ENCODE peak calls at places on chromosome 3, in seven cellular contexts. One of them, this sample, is unnamed.

GRCh38 chr3:151615464-151615863 is 118.3 kb upstream of the AADACL2 start:
- DNase-seq in IMR-90: no peak
- DNase-seq in A549: no peak
- DNase-seq in SK-N-SH: no peak
- DNase-seq in hepatocyte: no peak
- DNase-seq in fibroblast of lung: no peak
- DNase-seq in neuronal stem cell: no peak
- DNase-seq in this sample: no peak

GRCh38 chr3:106711650-106712049 is 665.6 kb upstream of the CCDC54 start:
- DNase-seq in IMR-90: peak
- DNase-seq in A549: no peak
- DNase-seq in SK-N-SH: no peak
- DNase-seq in hepatocyte: no peak
- DNase-seq in fibroblast of lung: peak
- DNase-seq in neuronal stem cell: no peak
- DNase-seq in this sample: peak

GRCh38 chr3:188407158-188407880 is 253.4 kb downstream of the LPP start:
- DNase-seq in IMR-90: peak
- DNase-seq in A549: no peak
- DNase-seq in SK-N-SH: no peak
- DNase-seq in hepatocyte: no peak
- DNase-seq in fibroblast of lung: peak
- DNase-seq in neuronal stem cell: no peak
- DNase-seq in this sample: peak

GRCh38 chr3:86173401-86173800 is 817.5 kb downstream of the VGLL3 start:
- DNase-seq in IMR-90: no peak
- DNase-seq in A549: no peak
- DNase-seq in SK-N-SH: no peak
- DNase-seq in hepatocyte: no peak
- DNase-seq in fibroblast of lung: no peak
- DNase-seq in neuronal stem cell: no peak
- DNase-seq in this sample: no peak

GRCh38 chr3:97687734-97688133 is 76.8 kb upstream of the ARL6 start:
- DNase-seq in IMR-90: no peak
- DNase-seq in A549: no peak
- DNase-seq in SK-N-SH: no peak
- DNase-seq in hepatocyte: no peak
- DNase-seq in fibroblast of lung: no peak
- DNase-seq in neuronal stem cell: no peak
- DNase-seq in this sample: no peak

GRCh38 chr3:80677796-80678195 is 910.0 kb upstream of the ROBO1 start:
- DNase-seq in IMR-90: no peak
- DNase-seq in A549: no peak
- DNase-seq in SK-N-SH: no peak
- DNase-seq in hepatocyte: peak
- DNase-seq in fibroblast of lung: peak
- DNase-seq in neuronal stem cell: no peak
- DNase-seq in this sample: no peak

GRCh38 chr3:14680716-14681115 is 5.8 kb downstream of the C3orf20 start:
- DNase-seq in IMR-90: peak
- DNase-seq in A549: no peak
- DNase-seq in SK-N-SH: no peak
- DNase-seq in hepatocyte: no peak
- DNase-seq in fibroblast of lung: peak
- DNase-seq in neuronal stem cell: no peak
- DNase-seq in this sample: no peak

GRCh38 chr3:123126051-123126450 is 59.2 kb downstream of the PDIA5 start:
- DNase-seq in IMR-90: no peak
- DNase-seq in A549: no peak
- DNase-seq in SK-N-SH: no peak
- DNase-seq in hepatocyte: no peak
- DNase-seq in fibroblast of lung: no peak
- DNase-seq in neuronal stem cell: no peak
- DNase-seq in this sample: no peak

GRCh38 chr3:39419697-39420293 is 13.3 kb downstream of the RPSA start:
- DNase-seq in IMR-90: no peak
- DNase-seq in A549: no peak
- DNase-seq in SK-N-SH: no peak
- DNase-seq in hepatocyte: no peak
- DNase-seq in fibroblast of lung: no peak
- DNase-seq in neuronal stem cell: no peak
- DNase-seq in this sample: no peak

GRCh38 chr3:186882881-186883685 is 40.6 kb downstream of the ADIPOQ start:
- DNase-seq in IMR-90: peak
- DNase-seq in A549: peak
- DNase-seq in SK-N-SH: peak
- DNase-seq in hepatocyte: no peak
- DNase-seq in fibroblast of lung: peak
- DNase-seq in neuronal stem cell: no peak
- DNase-seq in this sample: peak

GRCh38 chr3:41002104-41002503 is 197.2 kb upstream of the CTNNB1 start:
- DNase-seq in IMR-90: no peak
- DNase-seq in A549: no peak
- DNase-seq in SK-N-SH: no peak
- DNase-seq in hepatocyte: no peak
- DNase-seq in fibroblast of lung: no peak
- DNase-seq in neuronal stem cell: no peak
- DNase-seq in this sample: no peak

GRCh38 chr3:149609595-149609994 is 48.2 kb downstream of the WWTR1 start:
- DNase-seq in IMR-90: no peak
- DNase-seq in A549: no peak
- DNase-seq in SK-N-SH: no peak
- DNase-seq in hepatocyte: peak
- DNase-seq in fibroblast of lung: no peak
- DNase-seq in neuronal stem cell: no peak
- DNase-seq in this sample: no peak

GRCh38 chr3:100496711-100497261 is 4.4 kb downstream of the TMEM45A start:
- DNase-seq in IMR-90: peak
- DNase-seq in A549: no peak
- DNase-seq in SK-N-SH: no peak
- DNase-seq in hepatocyte: no peak
- DNase-seq in fibroblast of lung: peak
- DNase-seq in neuronal stem cell: no peak
- DNase-seq in this sample: no peak

GRCh38 chr3:134965849-134966248 is 170.8 kb downstream of the EPHB1 start:
- DNase-seq in IMR-90: no peak
- DNase-seq in A549: no peak
- DNase-seq in SK-N-SH: no peak
- DNase-seq in hepatocyte: no peak
- DNase-seq in fibroblast of lung: no peak
- DNase-seq in neuronal stem cell: no peak
- DNase-seq in this sample: no peak

GRCh38 chr3:38617137-38617536 is 32.4 kb downstream of the SCN5A start:
- DNase-seq in IMR-90: no peak
- DNase-seq in A549: no peak
- DNase-seq in SK-N-SH: no peak
- DNase-seq in hepatocyte: no peak
- DNase-seq in fibroblast of lung: no peak
- DNase-seq in neuronal stem cell: no peak
- DNase-seq in this sample: no peak

GRCh38 chr3:113985526-113985925 is 37.7 kb downstream of the ZDHHC23 start:
- DNase-seq in IMR-90: no peak
- DNase-seq in A549: no peak
- DNase-seq in SK-N-SH: no peak
- DNase-seq in hepatocyte: no peak
- DNase-seq in fibroblast of lung: no peak
- DNase-seq in neuronal stem cell: no peak
- DNase-seq in this sample: no peak

GRCh38 chr3:58857423-58857822 is 190.8 kb upstream of the FAM3D start:
- DNase-seq in IMR-90: no peak
- DNase-seq in A549: no peak
- DNase-seq in SK-N-SH: no peak
- DNase-seq in hepatocyte: no peak
- DNase-seq in fibroblast of lung: no peak
- DNase-seq in neuronal stem cell: no peak
- DNase-seq in this sample: peak

GRCh38 chr3:124768812-124769211 is 38.6 kb downstream of the UMPS start:
- DNase-seq in IMR-90: no peak
- DNase-seq in A549: peak
- DNase-seq in SK-N-SH: peak
- DNase-seq in hepatocyte: peak
- DNase-seq in fibroblast of lung: no peak
- DNase-seq in neuronal stem cell: no peak
- DNase-seq in this sample: no peak

GRCh38 chr3:179558742-179559364 is 3.9 kb upstream of the ACTL6A start:
- DNase-seq in IMR-90: peak
- DNase-seq in A549: peak
- DNase-seq in SK-N-SH: peak
- DNase-seq in hepatocyte: peak
- DNase-seq in fibroblast of lung: peak
- DNase-seq in neuronal stem cell: peak
- DNase-seq in this sample: peak

GRCh38 chr3:52834871-52835501 is at the start of gene MUSTN1:
- DNase-seq in IMR-90: peak
- DNase-seq in A549: no peak
- DNase-seq in SK-N-SH: no peak
- DNase-seq in hepatocyte: peak
- DNase-seq in fibroblast of lung: no peak
- DNase-seq in neuronal stem cell: peak
- DNase-seq in this sample: peak

GRCh38 chr3:155747286-155747685 is 2.4 kb upstream of the PLCH1 start:
- DNase-seq in IMR-90: no peak
- DNase-seq in A549: no peak
- DNase-seq in SK-N-SH: no peak
- DNase-seq in hepatocyte: no peak
- DNase-seq in fibroblast of lung: no peak
- DNase-seq in neuronal stem cell: no peak
- DNase-seq in this sample: no peak

GRCh38 chr3:142947799-142948575 is 15.5 kb downstream of the PAQR9 start:
- DNase-seq in IMR-90: peak
- DNase-seq in A549: no peak
- DNase-seq in SK-N-SH: peak
- DNase-seq in hepatocyte: no peak
- DNase-seq in fibroblast of lung: peak
- DNase-seq in neuronal stem cell: no peak
- DNase-seq in this sample: peak

GRCh38 chr3:151265866-151266265 is 12.5 kb downstream of the P2RY14 start:
- DNase-seq in IMR-90: no peak
- DNase-seq in A549: no peak
- DNase-seq in SK-N-SH: no peak
- DNase-seq in hepatocyte: no peak
- DNase-seq in fibroblast of lung: no peak
- DNase-seq in neuronal stem cell: peak
- DNase-seq in this sample: no peak

GRCh38 chr3:119125742-119126507 is 20.0 kb upstream of the TEX55 start:
- DNase-seq in IMR-90: no peak
- DNase-seq in A549: no peak
- DNase-seq in SK-N-SH: no peak
- DNase-seq in hepatocyte: no peak
- DNase-seq in fibroblast of lung: no peak
- DNase-seq in neuronal stem cell: no peak
- DNase-seq in this sample: no peak

GRCh38 chr3:160676547-160677303 is at the start of gene ARL14:
- DNase-seq in IMR-90: peak
- DNase-seq in A549: peak
- DNase-seq in SK-N-SH: no peak
- DNase-seq in hepatocyte: peak
- DNase-seq in fibroblast of lung: peak
- DNase-seq in neuronal stem cell: no peak
- DNase-seq in this sample: no peak

GRCh38 chr3:10173926-10174435 is 9.3 kb downstream of the IRAK2 start:
- DNase-seq in IMR-90: peak
- DNase-seq in A549: peak
- DNase-seq in SK-N-SH: no peak
- DNase-seq in hepatocyte: peak
- DNase-seq in fibroblast of lung: peak
- DNase-seq in neuronal stem cell: no peak
- DNase-seq in this sample: peak

GRCh38 chr3:16455001-16455400 is 58.5 kb downstream of the RFTN1 start:
- DNase-seq in IMR-90: no peak
- DNase-seq in A549: no peak
- DNase-seq in SK-N-SH: no peak
- DNase-seq in hepatocyte: no peak
- DNase-seq in fibroblast of lung: no peak
- DNase-seq in neuronal stem cell: no peak
- DNase-seq in this sample: no peak

GRCh38 chr3:141933421-141934300 is 57.2 kb downstream of the ATP1B3 start:
- DNase-seq in IMR-90: no peak
- DNase-seq in A549: no peak
- DNase-seq in SK-N-SH: no peak
- DNase-seq in hepatocyte: no peak
- DNase-seq in fibroblast of lung: no peak
- DNase-seq in neuronal stem cell: no peak
- DNase-seq in this sample: no peak

GRCh38 chr3:107705046-107705445 is 182.3 kb downstream of the BBX start:
- DNase-seq in IMR-90: no peak
- DNase-seq in A549: no peak
- DNase-seq in SK-N-SH: no peak
- DNase-seq in hepatocyte: no peak
- DNase-seq in fibroblast of lung: peak
- DNase-seq in neuronal stem cell: no peak
- DNase-seq in this sample: peak

GRCh38 chr3:162629372-162629771 is 1132.8 kb downstream of the OTOL1 start:
- DNase-seq in IMR-90: no peak
- DNase-seq in A549: no peak
- DNase-seq in SK-N-SH: no peak
- DNase-seq in hepatocyte: no peak
- DNase-seq in fibroblast of lung: peak
- DNase-seq in neuronal stem cell: no peak
- DNase-seq in this sample: no peak
- H3K4me2 ChIP-seq in IMR-90: no peak
- H3K4me2 ChIP-seq in A549: no peak
- H3K4me2 ChIP-seq in SK-N-SH: no peak
- H3K4me2 ChIP-seq in hepatocyte: no peak
- H3K4me2 ChIP-seq in fibroblast of lung: no peak
- H3K4me2 ChIP-seq in neuronal stem cell: no peak
- H3K4me2 ChIP-seq in this sample: no peak

GRCh38 chr3:62261800-62262199 is 111.5 kb downstream of the FEZF2 start:
- DNase-seq in IMR-90: no peak
- DNase-seq in A549: no peak
- DNase-seq in SK-N-SH: no peak
- DNase-seq in hepatocyte: no peak
- DNase-seq in fibroblast of lung: no peak
- DNase-seq in neuronal stem cell: no peak
- DNase-seq in this sample: no peak
- H3K4me2 ChIP-seq in IMR-90: no peak
- H3K4me2 ChIP-seq in A549: no peak
- H3K4me2 ChIP-seq in SK-N-SH: no peak
- H3K4me2 ChIP-seq in hepatocyte: no peak
- H3K4me2 ChIP-seq in fibroblast of lung: no peak
- H3K4me2 ChIP-seq in neuronal stem cell: no peak
- H3K4me2 ChIP-seq in this sample: no peak

GRCh38 chr3:525415-525814 is 328.9 kb downstream of the CHL1 start:
- DNase-seq in IMR-90: no peak
- DNase-seq in A549: no peak
- DNase-seq in SK-N-SH: no peak
- DNase-seq in hepatocyte: peak
- DNase-seq in fibroblast of lung: no peak
- DNase-seq in neuronal stem cell: no peak
- DNase-seq in this sample: no peak
- H3K4me2 ChIP-seq in IMR-90: no peak
- H3K4me2 ChIP-seq in A549: no peak
- H3K4me2 ChIP-seq in SK-N-SH: no peak
- H3K4me2 ChIP-seq in hepatocyte: no peak
- H3K4me2 ChIP-seq in fibroblast of lung: no peak
- H3K4me2 ChIP-seq in neuronal stem cell: no peak
- H3K4me2 ChIP-seq in this sample: no peak

DNA sequence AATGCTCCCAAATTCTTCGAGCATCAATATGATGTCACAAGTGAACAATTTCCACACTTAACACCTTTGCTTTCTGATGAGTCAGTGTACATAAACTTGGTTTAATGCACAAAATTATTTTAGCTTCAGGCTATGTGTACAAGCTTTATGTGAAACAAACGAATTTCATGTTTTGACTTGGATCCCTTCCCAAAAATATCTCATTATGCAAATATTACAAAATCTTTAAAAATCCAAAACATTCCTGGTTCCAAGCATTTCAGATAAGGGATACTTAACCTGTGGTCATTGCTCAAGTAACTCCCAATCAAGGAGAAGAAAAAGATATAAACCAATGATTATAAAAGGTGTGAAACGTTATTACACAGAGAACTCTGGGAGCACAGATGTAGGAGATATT is 25.2 kb downstream of the RAB5A start:
- DNase-seq in IMR-90: peak
- DNase-seq in A549: peak
- DNase-seq in SK-N-SH: no peak
- DNase-seq in hepatocyte: no peak
- DNase-seq in fibroblast of lung: peak
- DNase-seq in neuronal stem cell: no peak
- DNase-seq in this sample: no peak
- H3K4me2 ChIP-seq in IMR-90: no peak
- H3K4me2 ChIP-seq in A549: peak
- H3K4me2 ChIP-seq in SK-N-SH: no peak
- H3K4me2 ChIP-seq in hepatocyte: no peak
- H3K4me2 ChIP-seq in fibroblast of lung: no peak
- H3K4me2 ChIP-seq in neuronal stem cell: no peak
- H3K4me2 ChIP-seq in this sample: no peak